ENCODE peak calls at places on chromosome 5, in eight cellular contexts. C is epithelial cell of proximal tubule, N is mesendoderm, W is GM06990, D is fibroblast of mammary gland, E is stomach, G is BE2C, B is MM.1S. S is an unnamed sample.

GRCh38 chr5:2802693-2803365 is 51.4 kb upstream of the IRX2 start:
- DNase-seq in D (no peak), C (no peak), E (peak), N (no peak), G (no peak), W (no peak), B (no peak), S (no peak)

GRCh38 chr5:127898551-127899213 is 184.9 kb upstream of the SLC12A2 start:
- DNase-seq in W (no peak), N (no peak), B (no peak), G (no peak), C (no peak), D (peak), E (no peak), S (no peak)

GRCh38 chr5:23084815-23085214 is 231.7 kb upstream of the CDH12 start:
- DNase-seq in C (no peak), W (no peak), G (no peak), D (no peak), E (no peak), N (peak), B (peak), S (no peak)

GRCh38 chr5:112918136-112918535 is 3.9 kb downstream of the REEP5 start:
- DNase-seq in C (no peak), G (no peak), B (no peak), D (no peak), E (no peak), W (no peak), N (no peak), S (no peak)

GRCh38 chr5:175922192-175922885 is 45.8 kb downstream of the THOC3 start:
- DNase-seq in D (peak), W (no peak), B (no peak), N (no peak), E (no peak), C (peak), G (no peak), S (no peak)

GRCh38 chr5:42274913-42275312 is 148.3 kb upstream of the GHR start:
- DNase-seq in W (no peak), E (no peak), C (no peak), D (peak), G (no peak), B (no peak), N (peak), S (no peak)

GRCh38 chr5:73856972-73857371 is 231.0 kb downstream of the ARHGEF28 start:
- DNase-seq in N (no peak), W (no peak), C (no peak), B (peak), E (no peak), D (no peak), G (no peak), S (no peak)

GRCh38 chr5:168752416-168753190 is 173.4 kb upstream of the PANK3 start:
- DNase-seq in N (no peak), E (no peak), G (no peak), B (no peak), C (no peak), D (no peak), W (no peak), S (no peak)

GRCh38 chr5:4758550-4758949 is 381.6 kb upstream of the ADAMTS16 start:
- DNase-seq in C (no peak), G (no peak), N (no peak), W (no peak), B (no peak), D (no peak), E (no peak), S (no peak)

GRCh38 chr5:65364907-65365306 is 116.8 kb downstream of the ADAMTS6 start:
- DNase-seq in D (peak), N (peak), B (no peak), W (peak), G (no peak), E (no peak), C (no peak), S (no peak)

GRCh38 chr5:172690258-172691075 is 49.4 kb downstream of the NEURL1B start:
- DNase-seq in E (no peak), N (no peak), G (no peak), B (no peak), D (no peak), C (no peak), W (peak), S (no peak)
- H3K4me3 ChIP-seq in E (no peak), N (no peak), G (no peak), B (no peak), D (no peak), C (no peak), W (no peak), S (no peak)

DNA sequence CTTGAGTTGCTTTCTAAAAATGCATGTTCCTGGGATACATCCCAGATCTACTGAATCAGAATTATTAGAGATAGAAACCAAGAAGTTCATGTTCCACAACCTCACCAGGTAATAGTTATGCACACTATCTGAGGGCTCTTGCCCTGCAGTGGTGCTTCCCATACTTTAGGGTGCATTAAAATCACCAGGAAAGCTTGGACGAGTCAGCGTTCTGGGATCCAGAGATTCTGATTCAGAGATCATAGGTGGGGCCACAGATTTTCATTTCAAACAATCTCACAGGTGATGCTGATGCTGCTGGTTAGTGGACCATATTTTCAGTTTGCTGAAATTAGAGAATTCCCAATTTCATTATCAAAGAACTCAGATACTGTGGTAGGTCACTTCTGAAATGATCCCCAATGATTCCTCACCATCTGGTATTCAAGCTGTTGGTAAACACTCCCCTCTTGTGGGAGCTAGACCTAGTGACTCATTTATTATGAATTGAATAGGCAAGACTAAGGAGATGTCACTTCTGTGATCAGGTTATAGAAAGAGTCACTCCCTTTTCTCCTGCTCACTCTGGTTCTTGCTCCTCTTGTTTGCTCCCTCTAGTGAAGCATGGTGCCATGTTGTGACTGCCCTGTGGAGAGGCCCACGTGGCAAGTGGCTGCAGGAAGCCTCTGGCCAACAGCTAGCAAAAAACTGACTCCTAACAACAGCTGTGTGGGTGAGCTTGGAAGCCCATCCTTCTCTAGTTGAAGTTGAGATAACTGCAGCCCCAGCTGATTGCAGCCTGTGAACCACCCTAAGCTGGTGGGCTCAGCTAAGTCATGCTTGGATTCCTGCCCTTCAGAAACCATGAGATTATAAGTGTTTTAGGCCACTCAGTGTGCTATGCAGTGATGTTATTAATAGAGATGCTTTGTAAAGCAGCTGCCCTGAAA is 59.8 kb downstream of the SH3TC2 start:
- DNase-seq in C (no peak), G (no peak), N (peak), W (no peak), B (no peak), E (no peak), D (peak), S (no peak)
- H3K4me3 ChIP-seq in C (no peak), G (no peak), N (no peak), W (no peak), B (no peak), E (no peak), D (no peak), S (no peak)

GRCh38 chr5:151699071-151699901 is 12.6 kb upstream of the SPARC start:
- DNase-seq in E (peak), D (peak), B (no peak), C (peak), W (no peak), G (no peak), N (peak), S (no peak)
- H3K4me3 ChIP-seq in E (no peak), D (no peak), B (no peak), C (no peak), W (no peak), G (no peak), N (no peak), S (no peak)

GRCh38 chr5:135033026-135033861 is 784 bp downstream of the PITX1 start:
- DNase-seq in E (peak), B (peak), C (no peak), N (peak), W (no peak), G (peak), D (peak), S (peak)

GRCh38 chr5:135032613-135033025 is 1.4 kb downstream of the PITX1 start:
- DNase-seq in D (no peak), W (no peak), B (peak), G (no peak), N (no peak), C (no peak), E (no peak), S (no peak)

GRCh38 chr5:135034963-135035677 is 1.1 kb upstream of the PITX1 start:
- DNase-seq in D (no peak), C (no peak), W (no peak), N (no peak), B (no peak), G (no peak), E (no peak), S (no peak)

GRCh38 chr5:135034186-135034962 is at the start of gene PITX1:
- DNase-seq in W (no peak), C (no peak), D (peak), B (peak), N (peak), G (peak), E (peak), S (peak)

DNA sequence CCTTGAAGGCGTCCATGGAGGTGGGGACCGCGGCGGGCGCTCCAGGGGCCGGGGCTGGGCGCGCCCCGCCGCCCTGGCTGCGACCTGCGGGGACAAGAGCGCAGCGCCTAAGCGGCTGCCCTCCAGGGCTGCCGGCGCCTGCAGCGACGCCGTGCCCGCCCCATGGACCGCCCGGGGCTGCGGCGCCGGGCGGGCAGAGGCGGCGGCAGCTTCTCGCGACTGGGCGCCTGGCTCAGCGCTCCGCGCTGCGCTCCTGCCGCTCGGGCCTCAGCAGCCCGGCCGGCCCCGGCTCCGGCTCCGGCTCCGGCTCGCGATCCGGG is 202 bp downstream of the PITX1 start:
- DNase-seq in B (no peak), W (no peak), E (no peak), D (peak), C (no peak), N (no peak), G (no peak), S (no peak)
- H3K4me3 ChIP-seq in B (peak), W (peak), E (peak), D (no peak), C (peak), N (no peak), G (peak), S (peak)